ENCODE peak calls at places on chromosomes 5 and 9, in six cellular contexts. Z, T, R, Y, A and N are unnamed samples.

GRCh38 chr9:77731930-77732329 is 83.8 kb upstream of the GNA14 start:
- DNase-seq in Z (no peak), T (no peak), R (no peak), Y (no peak), A (peak; percentile 21), N (no peak)

GRCh38 chr9:131738838-131739191 is 1.1 kb downstream of the RAPGEF1 start:
- DNase-seq in Z (no peak), T (no peak), R (no peak), Y (no peak), A (peak; percentile 65), N (no peak)

GRCh38 chr5:484556-484955 is 39.7 kb downstream of the SLC9A3 start:
- DNase-seq in Z (no peak), T (no peak), R (no peak), Y (no peak), A (no peak), N (no peak)

GRCh38 chr9:80964951-80965350 is 724.4 kb downstream of the TLE1 start:
- DNase-seq in Z (no peak), T (no peak), R (no peak), Y (no peak), A (no peak), N (no peak)

GRCh38 chr5:50593681-50594080 is 72.8 kb upstream of the PARP8 start:
- DNase-seq in Z (no peak), T (no peak), R (no peak), Y (no peak), A (no peak), N (no peak)

GRCh38 chr9:129333961-129334743 is 156.1 kb upstream of the IER5L start:
- DNase-seq in Z (peak; percentile 96), T (peak; percentile 93), R (no peak), Y (peak; percentile 97), A (peak; percentile 82), N (no peak)

GRCh38 chr5:9188956-9189355 is 356.9 kb downstream of the SEMA5A start:
- DNase-seq in Z (no peak), T (no peak), R (no peak), Y (no peak), A (no peak), N (no peak)

GRCh38 chr5:137954131-137954879 is 65.0 kb downstream of the PKD2L2 start:
- DNase-seq in Z (peak; percentile 79), T (no peak), R (no peak), Y (peak; percentile 9), A (peak; percentile 15), N (no peak)

GRCh38 chr5:57258052-57258451 is 84.2 kb downstream of the GPBP1 start:
- DNase-seq in Z (no peak), T (no peak), R (no peak), Y (no peak), A (no peak), N (no peak)

GRCh38 chr9:120928015-120928719 is 1.6 kb upstream of the TRAF1 start:
- DNase-seq in Z (peak; percentile 83), T (no peak), R (no peak), Y (peak; percentile 36), A (peak; percentile 67), N (no peak)
- TF ChIP-seq POLR2AphosphoS5 in Z (peak; percentile 18), T (no peak), R (peak; percentile 48), Y (peak; percentile 36), A (no peak), N (no peak)

GRCh38 chr5:95647331-95647659 is 718 bp downstream of the RFESD start:
- DNase-seq in Z (no peak), T (no peak), R (no peak), Y (no peak), A (no peak), N (no peak)

GRCh38 chr5:95647886-95648860 is 1.6 kb downstream of the RFESD start:
- DNase-seq in Z (no peak), T (no peak), R (no peak), Y (no peak), A (no peak), N (no peak)

GRCh38 chr5:95644351-95645042 is 2.1 kb upstream of the RFESD start:
- DNase-seq in Z (peak; percentile 80), T (peak; percentile 72), R (no peak), Y (peak; percentile 51), A (peak; percentile 63), N (no peak)

GRCh38 chr5:95643152-95643551 is 3.4 kb upstream of the RFESD start:
- DNase-seq in Z (no peak), T (no peak), R (no peak), Y (no peak), A (no peak), N (no peak)

DNA sequence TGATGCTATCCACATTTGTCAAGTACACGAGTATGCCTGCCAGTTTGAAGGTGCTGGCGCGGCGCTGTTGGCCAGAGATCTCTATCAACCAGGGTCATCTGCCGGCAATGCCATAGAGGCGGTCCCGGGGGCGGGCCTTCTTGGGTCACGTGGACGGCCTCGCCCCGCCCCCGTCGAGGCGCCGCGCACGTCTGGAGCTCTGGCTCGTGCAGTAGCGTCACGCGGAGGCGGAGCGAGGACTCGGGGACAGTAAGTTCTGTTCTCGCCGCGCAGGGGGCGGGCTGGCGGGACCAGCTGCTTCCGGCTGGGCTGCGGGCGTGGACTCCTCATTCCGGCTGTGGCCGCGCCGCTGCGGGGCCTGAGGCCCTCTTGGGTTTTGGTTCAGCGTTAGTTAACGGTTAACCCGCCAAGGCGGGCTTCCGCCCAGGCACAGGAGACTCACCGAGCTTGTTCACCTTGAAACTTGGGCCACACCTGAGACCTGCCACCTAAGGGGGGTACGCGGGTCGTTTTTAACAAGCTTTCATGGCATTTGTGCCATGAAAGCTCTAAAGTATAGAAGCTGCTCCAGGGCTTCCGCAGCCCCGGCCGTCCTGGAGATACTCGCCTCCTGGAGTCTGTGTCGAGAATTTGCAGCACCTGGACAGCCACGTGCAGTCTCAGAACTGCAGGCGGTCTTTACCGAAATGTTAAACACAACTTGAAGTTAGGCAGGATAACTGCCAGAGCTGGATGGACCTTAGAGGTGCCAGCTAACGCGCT is at the start of gene RFESD:
- DNase-seq in Z (peak; percentile 100), T (peak; percentile 91), R (peak; percentile 71), Y (peak; percentile 98), A (peak; percentile 100), N (peak; percentile 63)
- TF ChIP-seq POLR2A in Z (peak; percentile 97), T (peak; percentile 72), R (peak; percentile 83), Y (peak; percentile 94), A (peak; percentile 97), N (peak; percentile 80)

GRCh38 chr5:168314735-168315411 is 23.4 kb downstream of the WWC1 start:
- DNase-seq in Z (no peak), T (peak; percentile 86), R (no peak), Y (peak; percentile 66), A (peak; percentile 88), N (no peak)
- TF ChIP-seq POLR2AphosphoS5 in Z (no peak), T (peak; percentile 58), R (no peak), Y (no peak), A (no peak), N (no peak)

DNA sequence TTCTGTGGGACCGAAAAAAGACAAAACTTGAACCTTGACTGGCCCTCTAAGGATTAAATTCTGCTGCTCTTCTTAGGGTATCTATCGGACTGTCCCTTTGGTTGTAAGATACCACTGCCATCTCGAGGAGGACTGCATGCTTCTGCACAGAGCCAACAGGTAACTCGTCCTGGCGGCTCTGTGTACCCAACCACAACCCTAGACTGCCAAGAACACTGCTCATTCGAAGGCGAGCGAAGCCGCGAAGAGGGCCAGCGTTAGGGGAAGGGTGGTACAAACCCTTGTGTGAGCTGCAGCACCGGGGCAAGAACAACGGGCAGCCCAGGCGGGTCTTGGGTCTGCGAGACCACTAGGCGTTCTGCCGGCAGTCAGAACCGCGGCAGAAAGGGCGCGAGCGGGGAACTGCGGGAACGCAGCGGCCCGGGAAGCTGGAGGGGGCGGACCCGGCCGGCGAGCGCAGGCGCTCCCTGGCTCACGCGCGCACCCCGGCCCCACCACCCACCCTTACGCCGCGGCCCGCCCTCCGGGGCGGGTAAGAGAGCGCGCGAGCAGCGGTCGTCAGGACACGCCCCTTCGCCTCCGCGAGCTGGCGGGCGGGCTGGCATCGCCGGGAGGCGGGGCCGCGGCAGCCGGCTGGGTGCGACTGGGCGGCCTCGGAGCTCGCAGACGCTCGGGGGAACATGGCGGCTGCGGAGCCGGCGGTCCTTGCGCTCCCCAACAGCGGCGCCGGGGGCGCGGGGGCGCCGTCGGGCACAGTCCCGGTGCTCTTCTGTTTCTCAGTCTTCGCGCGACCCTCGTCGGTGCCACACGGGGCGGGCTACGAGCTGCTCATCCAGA is at the start of gene ISOC1:
- DNase-seq in Z (peak; percentile 95), T (peak; percentile 74), R (peak; percentile 68), Y (peak; percentile 91), A (peak; percentile 95), N (peak; percentile 80)
- TF ChIP-seq POLR2A in Z (no peak), T (peak; percentile 88), R (peak; percentile 90), Y (peak; percentile 90), A (peak; percentile 82), N (peak; percentile 63)

GRCh38 chr9:73133042-73133651 is 18.5 kb upstream of the ANXA1 start:
- DNase-seq in Z (no peak), T (no peak), R (no peak), Y (no peak), A (no peak), N (no peak)

GRCh38 chr9:73131376-73131775 is 20.3 kb upstream of the ANXA1 start:
- DNase-seq in Z (no peak), T (no peak), R (no peak), Y (no peak), A (no peak), N (no peak)

GRCh38 chr9:73132034-73132776 is 19.5 kb upstream of the ANXA1 start:
- DNase-seq in Z (peak; percentile 86), T (no peak), R (peak; percentile 5), Y (peak; percentile 86), A (peak; percentile 65), N (peak; percentile 9)

GRCh38 chr9:73135394-73135793 is 16.3 kb upstream of the ANXA1 start:
- DNase-seq in Z (no peak), T (no peak), R (no peak), Y (no peak), A (no peak), N (no peak)

GRCh38 chr9:73133921-73134407 is 17.7 kb upstream of the ANXA1 start:
- DNase-seq in Z (no peak), T (no peak), R (no peak), Y (peak; percentile 75), A (no peak), N (no peak)
- TF ChIP-seq POLR2AphosphoS5 in Z (no peak), T (no peak), R (no peak), Y (peak; percentile 79), A (no peak), N (no peak)

DNA sequence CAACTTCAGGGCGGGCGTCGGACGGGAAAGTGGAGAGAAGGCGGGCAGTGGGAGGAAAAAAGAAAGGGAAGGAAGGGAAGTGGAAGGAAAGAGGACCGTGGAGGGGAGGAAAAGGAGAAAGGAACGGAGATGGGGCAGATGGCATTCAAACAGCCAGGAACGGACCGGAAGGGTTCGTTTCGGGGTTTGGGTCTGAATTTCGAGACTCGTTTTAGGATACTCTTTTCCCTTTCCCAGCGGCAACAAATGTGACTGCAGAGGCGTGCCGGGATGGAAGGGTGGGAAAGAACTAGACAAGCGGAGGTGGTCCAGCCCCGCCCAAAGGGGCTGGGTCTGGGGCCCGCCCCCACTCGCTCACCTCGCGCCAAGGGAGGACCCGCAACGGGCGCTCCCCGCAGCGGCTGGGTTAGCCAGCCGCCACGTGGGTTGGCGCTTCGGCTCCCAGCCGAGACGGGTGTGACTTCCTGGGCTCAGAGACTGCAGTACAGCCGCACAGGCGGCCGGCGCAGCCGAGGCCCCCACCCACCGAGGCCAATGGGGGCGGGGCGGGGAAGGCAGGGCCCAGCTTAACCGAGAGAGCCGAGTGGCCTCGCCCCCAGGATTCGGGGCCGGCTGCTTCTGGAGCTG is 2.7 kb downstream of the VCAN start:
- DNase-seq in Z (peak; percentile 92), T (peak; percentile 67), R (peak; percentile 48), Y (peak; percentile 28), A (peak; percentile 63), N (peak; percentile 41)
- TF ChIP-seq POLR2A in Z (peak; percentile 14), T (no peak), R (no peak), Y (peak; percentile 11), A (peak; percentile 30), N (no peak)